ENCODE peak calls at places on chromosomes 11 and 22, in five cellular contexts. One of them, this sample, is unnamed.

GRCh38 chr11:118436639-118437045 is 350 bp downstream of the KMT2A start:
- DNase-seq in Calu3: no peak
- DNase-seq in CD8-positive, alpha-beta T cell: peak
- DNase-seq in epithelial cell of esophagus: peak
- DNase-seq in dorsolateral prefrontal cortex: no peak
- DNase-seq in this sample: no peak

GRCh38 chr11:6414874-6415328 is 4.0 kb downstream of the APBB1 start:
- DNase-seq in Calu3: no peak
- DNase-seq in CD8-positive, alpha-beta T cell: no peak
- DNase-seq in epithelial cell of esophagus: no peak
- DNase-seq in dorsolateral prefrontal cortex: no peak
- DNase-seq in this sample: no peak

GRCh38 chr11:132078230-132078629 is 707.8 kb downstream of the NTM start:
- DNase-seq in Calu3: no peak
- DNase-seq in CD8-positive, alpha-beta T cell: no peak
- DNase-seq in epithelial cell of esophagus: no peak
- DNase-seq in dorsolateral prefrontal cortex: peak
- DNase-seq in this sample: no peak

GRCh38 chr22:48631288-48631687 is 1196.4 kb downstream of the BRD1 start:
- DNase-seq in Calu3: no peak
- DNase-seq in CD8-positive, alpha-beta T cell: no peak
- DNase-seq in epithelial cell of esophagus: no peak
- DNase-seq in dorsolateral prefrontal cortex: no peak
- DNase-seq in this sample: no peak

GRCh38 chr11:8871283-8871775 is 39.7 kb upstream of the AKIP1 start:
- DNase-seq in Calu3: peak
- DNase-seq in CD8-positive, alpha-beta T cell: no peak
- DNase-seq in epithelial cell of esophagus: peak
- DNase-seq in dorsolateral prefrontal cortex: peak
- DNase-seq in this sample: no peak

GRCh38 chr22:26398741-26399153 is 30.3 kb upstream of the ASPHD2 start:
- DNase-seq in Calu3: peak
- DNase-seq in CD8-positive, alpha-beta T cell: peak
- DNase-seq in epithelial cell of esophagus: peak
- DNase-seq in dorsolateral prefrontal cortex: peak
- DNase-seq in this sample: peak

GRCh38 chr11:22666700-22667439 is 459 bp downstream of the GAS2 start:
- DNase-seq in Calu3: peak
- DNase-seq in CD8-positive, alpha-beta T cell: no peak
- DNase-seq in epithelial cell of esophagus: peak
- DNase-seq in dorsolateral prefrontal cortex: peak
- DNase-seq in this sample: peak

GRCh38 chr11:43937434-43938411 is 4.7 kb upstream of the C11orf96 start:
- DNase-seq in Calu3: no peak
- DNase-seq in CD8-positive, alpha-beta T cell: no peak
- DNase-seq in epithelial cell of esophagus: peak
- DNase-seq in dorsolateral prefrontal cortex: no peak
- DNase-seq in this sample: no peak

GRCh38 chr11:130829801-130830562 is 86.3 kb downstream of the SNX19 start:
- DNase-seq in Calu3: no peak
- DNase-seq in CD8-positive, alpha-beta T cell: no peak
- DNase-seq in epithelial cell of esophagus: no peak
- DNase-seq in dorsolateral prefrontal cortex: no peak
- DNase-seq in this sample: no peak

GRCh38 chr11:17790453-17790852 is 55.9 kb downstream of the KCNC1 start:
- DNase-seq in Calu3: no peak
- DNase-seq in CD8-positive, alpha-beta T cell: no peak
- DNase-seq in epithelial cell of esophagus: peak
- DNase-seq in dorsolateral prefrontal cortex: no peak
- DNase-seq in this sample: no peak

GRCh38 chr22:40955516-40955915 is 4.3 kb downstream of the RBX1 start:
- DNase-seq in Calu3: no peak
- DNase-seq in CD8-positive, alpha-beta T cell: no peak
- DNase-seq in epithelial cell of esophagus: no peak
- DNase-seq in dorsolateral prefrontal cortex: no peak
- DNase-seq in this sample: no peak

GRCh38 chr22:21861290-21861848 is 6.1 kb downstream of the MAPK1 start:
- DNase-seq in Calu3: no peak
- DNase-seq in CD8-positive, alpha-beta T cell: no peak
- DNase-seq in epithelial cell of esophagus: peak
- DNase-seq in dorsolateral prefrontal cortex: no peak
- DNase-seq in this sample: no peak

GRCh38 chr11:10042699-10043098 is 251.3 kb downstream of the SBF2 start:
- DNase-seq in Calu3: no peak
- DNase-seq in CD8-positive, alpha-beta T cell: no peak
- DNase-seq in epithelial cell of esophagus: no peak
- DNase-seq in dorsolateral prefrontal cortex: no peak
- DNase-seq in this sample: no peak

GRCh38 chr11:57478971-57479663 is 18.8 kb downstream of the RTN4RL2 start:
- DNase-seq in Calu3: no peak
- DNase-seq in CD8-positive, alpha-beta T cell: no peak
- DNase-seq in epithelial cell of esophagus: no peak
- DNase-seq in dorsolateral prefrontal cortex: no peak
- DNase-seq in this sample: no peak

GRCh38 chr11:44818110-44818509 is 91.3 kb downstream of the TSPAN18 start:
- DNase-seq in Calu3: no peak
- DNase-seq in CD8-positive, alpha-beta T cell: no peak
- DNase-seq in epithelial cell of esophagus: no peak
- DNase-seq in dorsolateral prefrontal cortex: no peak
- DNase-seq in this sample: no peak

GRCh38 chr11:133636686-133637085 is 104.4 kb upstream of the OPCML start:
- DNase-seq in Calu3: no peak
- DNase-seq in CD8-positive, alpha-beta T cell: no peak
- DNase-seq in epithelial cell of esophagus: no peak
- DNase-seq in dorsolateral prefrontal cortex: no peak
- DNase-seq in this sample: no peak

GRCh38 chr22:45565973-45566372 is 63.3 kb downstream of the FBLN1 start:
- DNase-seq in Calu3: no peak
- DNase-seq in CD8-positive, alpha-beta T cell: no peak
- DNase-seq in epithelial cell of esophagus: no peak
- DNase-seq in dorsolateral prefrontal cortex: no peak
- DNase-seq in this sample: no peak

GRCh38 chr11:18001191-18001590 is 11.7 kb downstream of the SERGEF start:
- DNase-seq in Calu3: no peak
- DNase-seq in CD8-positive, alpha-beta T cell: no peak
- DNase-seq in epithelial cell of esophagus: no peak
- DNase-seq in dorsolateral prefrontal cortex: no peak
- DNase-seq in this sample: no peak

GRCh38 chr11:99645934-99646333 is 625.2 kb downstream of the CNTN5 start:
- DNase-seq in Calu3: no peak
- DNase-seq in CD8-positive, alpha-beta T cell: no peak
- DNase-seq in epithelial cell of esophagus: no peak
- DNase-seq in dorsolateral prefrontal cortex: no peak
- DNase-seq in this sample: no peak

GRCh38 chr11:67615455-67616430 is 9.0 kb downstream of the NDUFV1 start:
- DNase-seq in Calu3: peak
- DNase-seq in CD8-positive, alpha-beta T cell: no peak
- DNase-seq in epithelial cell of esophagus: peak
- DNase-seq in dorsolateral prefrontal cortex: no peak
- DNase-seq in this sample: peak

GRCh38 chr22:48841881-48842582 is 985.6 kb downstream of the BRD1 start:
- DNase-seq in Calu3: no peak
- DNase-seq in CD8-positive, alpha-beta T cell: no peak
- DNase-seq in epithelial cell of esophagus: no peak
- DNase-seq in dorsolateral prefrontal cortex: no peak
- DNase-seq in this sample: no peak

GRCh38 chr22:40703174-40703573 is 23.9 kb downstream of the MCHR1 start:
- DNase-seq in Calu3: no peak
- DNase-seq in CD8-positive, alpha-beta T cell: no peak
- DNase-seq in epithelial cell of esophagus: no peak
- DNase-seq in dorsolateral prefrontal cortex: no peak
- DNase-seq in this sample: peak

GRCh38 chr22:26949193-26949592 is 291.8 kb downstream of the MIAT start:
- DNase-seq in Calu3: peak
- DNase-seq in CD8-positive, alpha-beta T cell: no peak
- DNase-seq in epithelial cell of esophagus: peak
- DNase-seq in dorsolateral prefrontal cortex: no peak
- DNase-seq in this sample: no peak

GRCh38 chr11:117390743-117391142 is 63.1 kb downstream of the CEP164 start:
- DNase-seq in Calu3: no peak
- DNase-seq in CD8-positive, alpha-beta T cell: no peak
- DNase-seq in epithelial cell of esophagus: no peak
- DNase-seq in dorsolateral prefrontal cortex: no peak
- DNase-seq in this sample: no peak

GRCh38 chr11:105219269-105219668 is 79.7 kb upstream of the CARD18 start:
- DNase-seq in Calu3: no peak
- DNase-seq in CD8-positive, alpha-beta T cell: no peak
- DNase-seq in epithelial cell of esophagus: no peak
- DNase-seq in dorsolateral prefrontal cortex: no peak
- DNase-seq in this sample: no peak

GRCh38 chr22:29658171-29658570 is 54.7 kb downstream of the NF2 start:
- DNase-seq in Calu3: no peak
- DNase-seq in CD8-positive, alpha-beta T cell: no peak
- DNase-seq in epithelial cell of esophagus: no peak
- DNase-seq in dorsolateral prefrontal cortex: no peak
- DNase-seq in this sample: no peak

GRCh38 chr22:17368727-17369552 is at the start of gene CECR2:
- DNase-seq in Calu3: no peak
- DNase-seq in CD8-positive, alpha-beta T cell: no peak
- DNase-seq in epithelial cell of esophagus: no peak
- DNase-seq in dorsolateral prefrontal cortex: peak
- DNase-seq in this sample: no peak

DNA sequence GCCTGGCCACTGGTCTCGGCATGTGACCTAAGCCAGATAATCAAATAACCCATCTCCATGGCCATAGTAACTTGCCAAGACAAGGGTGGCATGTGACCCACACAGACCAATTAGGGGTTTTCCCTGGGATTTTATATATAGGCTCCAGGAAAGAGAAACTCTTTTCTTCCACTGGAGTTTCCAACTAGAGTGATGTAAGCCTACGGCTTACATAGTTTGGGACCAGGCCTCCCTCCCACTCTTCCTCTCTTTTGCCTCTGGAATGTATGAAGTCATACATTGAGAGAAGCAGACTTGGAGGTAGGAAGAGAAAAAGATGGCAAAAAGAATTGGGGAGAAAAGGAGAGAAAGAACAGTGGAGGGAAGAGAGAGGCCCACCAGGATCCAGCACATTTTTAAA is 84.6 kb upstream of the LDLRAD3 start:
- DNase-seq in Calu3: no peak
- DNase-seq in CD8-positive, alpha-beta T cell: no peak
- DNase-seq in epithelial cell of esophagus: no peak
- DNase-seq in dorsolateral prefrontal cortex: no peak
- DNase-seq in this sample: no peak
- TF ChIP-seq CTCF in Calu3: no peak
- TF ChIP-seq CTCF in CD8-positive, alpha-beta T cell: no peak
- TF ChIP-seq CTCF in epithelial cell of esophagus: no peak
- TF ChIP-seq CTCF in dorsolateral prefrontal cortex: no peak
- TF ChIP-seq CTCF in this sample: no peak

DNA sequence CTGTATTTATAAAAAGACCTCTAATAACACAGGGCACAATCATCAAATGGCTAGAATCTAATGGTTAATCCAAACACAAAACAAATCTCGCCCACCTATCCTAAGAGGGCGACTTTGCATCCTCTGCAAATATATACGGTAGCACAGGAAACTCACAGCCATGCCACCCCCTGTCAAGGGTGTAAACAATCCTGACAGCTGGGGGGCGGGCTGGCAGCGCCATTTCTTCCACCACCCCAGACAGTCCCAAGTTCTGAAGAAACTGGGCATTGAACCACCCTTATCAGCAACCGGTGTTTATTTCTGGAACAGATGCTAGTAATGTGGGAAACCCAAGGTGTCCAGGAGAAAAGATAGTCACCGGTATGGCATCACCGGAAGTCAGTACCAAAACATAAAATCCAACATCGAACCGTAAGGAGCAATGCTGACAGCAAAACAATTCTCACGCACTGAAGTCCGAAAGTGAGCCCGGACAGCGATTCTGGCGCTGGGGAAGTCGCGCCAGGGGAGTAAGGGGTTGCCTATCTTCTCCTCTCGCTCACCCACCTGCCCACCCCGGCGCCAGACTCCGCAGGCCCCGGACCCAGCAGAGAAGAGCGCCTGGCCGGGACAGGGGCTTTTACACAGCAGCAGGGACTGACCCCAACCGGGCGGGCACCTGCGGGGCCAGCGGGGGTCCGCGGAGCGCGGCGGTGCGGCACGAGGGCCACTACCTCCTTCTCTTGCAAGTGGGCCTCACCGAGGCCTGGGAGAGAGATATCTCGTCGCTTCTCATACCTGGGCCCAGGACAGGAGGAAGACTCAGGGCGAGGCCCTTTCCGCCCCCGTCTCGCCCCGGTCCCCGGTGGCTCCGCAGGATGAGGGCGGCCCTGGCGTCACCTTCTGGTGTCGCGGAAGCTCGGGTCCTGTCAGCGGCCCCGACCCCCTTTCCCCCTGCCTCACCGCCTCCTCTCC is 643 bp downstream of the FBXO3 start:
- DNase-seq in Calu3: peak
- DNase-seq in CD8-positive, alpha-beta T cell: peak
- DNase-seq in epithelial cell of esophagus: peak
- DNase-seq in dorsolateral prefrontal cortex: peak
- DNase-seq in this sample: peak
- TF ChIP-seq CTCF in Calu3: no peak
- TF ChIP-seq CTCF in CD8-positive, alpha-beta T cell: no peak
- TF ChIP-seq CTCF in epithelial cell of esophagus: peak
- TF ChIP-seq CTCF in dorsolateral prefrontal cortex: no peak
- TF ChIP-seq CTCF in this sample: no peak

GRCh38 chr11:76600124-76600655 is 70.4 kb downstream of the LRRC32 start:
- DNase-seq in Calu3: no peak
- DNase-seq in CD8-positive, alpha-beta T cell: no peak
- DNase-seq in epithelial cell of esophagus: no peak
- DNase-seq in dorsolateral prefrontal cortex: no peak
- DNase-seq in this sample: no peak

GRCh38 chr11:76598426-76598839 is 72.1 kb downstream of the LRRC32 start:
- DNase-seq in Calu3: no peak
- DNase-seq in CD8-positive, alpha-beta T cell: no peak
- DNase-seq in epithelial cell of esophagus: peak
- DNase-seq in dorsolateral prefrontal cortex: no peak
- DNase-seq in this sample: peak

GRCh38 chr11:76599041-76600013 is 71.2 kb downstream of the LRRC32 start:
- DNase-seq in Calu3: no peak
- DNase-seq in CD8-positive, alpha-beta T cell: no peak
- DNase-seq in epithelial cell of esophagus: no peak
- DNase-seq in dorsolateral prefrontal cortex: no peak
- DNase-seq in this sample: no peak

GRCh38 chr11:76597533-76598425 is 72.8 kb downstream of the LRRC32 start:
- DNase-seq in Calu3: no peak
- DNase-seq in CD8-positive, alpha-beta T cell: no peak
- DNase-seq in epithelial cell of esophagus: no peak
- DNase-seq in dorsolateral prefrontal cortex: no peak
- DNase-seq in this sample: no peak

DNA sequence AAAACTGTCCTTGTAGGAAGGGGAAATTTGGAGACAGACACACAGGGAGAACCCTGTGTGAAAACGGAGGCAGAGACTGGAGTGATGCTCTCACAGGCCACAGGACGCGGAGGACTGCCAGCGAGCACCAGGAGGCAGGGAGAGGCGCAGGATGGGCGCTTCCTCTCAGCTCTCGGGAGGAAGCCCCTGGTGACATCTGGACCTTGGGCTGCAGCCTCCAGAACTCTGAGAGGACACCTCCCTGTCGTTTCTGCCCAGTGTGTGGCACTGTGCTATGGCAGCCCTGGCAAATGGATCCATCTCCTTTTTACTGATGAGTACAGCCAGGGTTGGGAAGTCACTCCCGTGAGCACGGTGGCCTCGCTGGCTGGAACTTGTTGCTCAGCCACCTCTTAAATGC is 73.9 kb downstream of the LRRC32 start:
- DNase-seq in Calu3: no peak
- DNase-seq in CD8-positive, alpha-beta T cell: no peak
- DNase-seq in epithelial cell of esophagus: no peak
- DNase-seq in dorsolateral prefrontal cortex: no peak
- DNase-seq in this sample: peak
- TF ChIP-seq CTCF in Calu3: no peak
- TF ChIP-seq CTCF in CD8-positive, alpha-beta T cell: no peak
- TF ChIP-seq CTCF in epithelial cell of esophagus: no peak
- TF ChIP-seq CTCF in dorsolateral prefrontal cortex: no peak
- TF ChIP-seq CTCF in this sample: no peak

GRCh38 chr22:44200451-44200850 is 19.7 kb downstream of the PARVG start:
- DNase-seq in Calu3: no peak
- DNase-seq in CD8-positive, alpha-beta T cell: no peak
- DNase-seq in epithelial cell of esophagus: no peak
- DNase-seq in dorsolateral prefrontal cortex: no peak
- DNase-seq in this sample: no peak
- TF ChIP-seq CTCF in Calu3: no peak
- TF ChIP-seq CTCF in CD8-positive, alpha-beta T cell: no peak
- TF ChIP-seq CTCF in epithelial cell of esophagus: no peak
- TF ChIP-seq CTCF in dorsolateral prefrontal cortex: no peak
- TF ChIP-seq CTCF in this sample: no peak